ENCODE peak calls at places on chromosomes 6 and 20, in ten cellular contexts. C is activated T-cell treated with anti-CD3 and anti-CD28 coated beads, Interleukin-2, amount 50 U/mL, for 4 hours; H is NCI-H1105 treated with DMSO at 0.1 percent for 48 hours; F is lung; S is Ammon's horn; L is activated CD4-positive, alpha-beta T cell treated with anti-CD3 and anti-CD28 coated beads for 36 hours; X is left ventricle myocardium inferior; M is iris pigment epithelial cell; J is fibroblast of the aortic adventitia; O is H7. U is an unnamed sample.

GRCh38 chr6:109527989-109528388 is 45.0 kb upstream of the ZBTB24 start:
- DNase-seq in C (no peak), H (no peak), F (no peak), S (no peak), L (no peak), X (no peak), M (no peak), J (no peak), O (no peak), U (peak; percentile 30)

GRCh38 chr20:45592574-45593189 is 13.6 kb upstream of the WFDC8 start:
- DNase-seq in C (no peak), H (peak; percentile 51), F (no peak), S (peak; percentile 9), L (peak; percentile 48), X (no peak), M (peak; percentile 28), J (peak; percentile 10), O (no peak), U (peak; percentile 73)

GRCh38 chr6:169131356-169131755 is 122.3 kb downstream of the THBS2 start:
- DNase-seq in C (no peak), H (no peak), F (no peak), S (peak; percentile 45), L (no peak), X (no peak), M (no peak), J (no peak), O (no peak), U (peak; percentile 84)

GRCh38 chr6:35166160-35166919 is 25.2 kb upstream of the TCP11 start:
- DNase-seq in C (no peak), H (no peak), F (no peak), S (no peak), L (no peak), X (no peak), M (no peak), J (no peak), O (no peak), U (no peak)

GRCh38 chr20:39795401-39796272 is 833.5 kb downstream of the DHX35 start:
- DNase-seq in C (no peak), H (no peak), F (no peak), S (no peak), L (no peak), X (no peak), M (no peak), J (peak; percentile 9), O (no peak), U (peak; percentile 81)

GRCh38 chr6:166907373-166907841 is 48.9 kb downstream of the RNASET2 start:
- DNase-seq in C (no peak), H (no peak), F (no peak), S (no peak), L (no peak), X (no peak), M (no peak), J (no peak), O (no peak), U (no peak)

GRCh38 chr6:110629153-110629552 is 152.7 kb upstream of the SLC22A16 start:
- DNase-seq in C (no peak), H (peak; percentile 76), F (no peak), S (no peak), L (no peak), X (no peak), M (no peak), J (no peak), O (no peak), U (no peak)

GRCh38 chr20:46199198-46199597 is 81.1 kb downstream of the CD40 start:
- DNase-seq in C (no peak), H (no peak), F (no peak), S (no peak), L (peak; percentile 49), X (no peak), M (no peak), J (no peak), O (peak; percentile 99), U (no peak)

GRCh38 chr6:80197474-80197873 is 91.0 kb downstream of the BCKDHB start:
- DNase-seq in C (no peak), H (peak; percentile 42), F (peak; percentile 43), S (peak; percentile 54), L (no peak), X (no peak), M (no peak), J (peak; percentile 83), O (no peak), U (peak; percentile 53)

GRCh38 chr6:31405996-31406395 is 2.6 kb downstream of the MICA start:
- DNase-seq in C (no peak), H (no peak), F (no peak), S (no peak), L (no peak), X (no peak), M (no peak), J (no peak), O (no peak), U (no peak)

GRCh38 chr6:28003059-28003458 is 46.0 kb downstream of the OR2B6 start:
- DNase-seq in C (no peak), H (no peak), F (no peak), S (no peak), L (no peak), X (no peak), M (no peak), J (no peak), O (no peak), U (no peak)

GRCh38 chr6:125014157-125014957 is 52.1 kb downstream of the RNF217 start:
- DNase-seq in C (no peak), H (no peak), F (no peak), S (no peak), L (no peak), X (no peak), M (peak; percentile 82), J (peak; percentile 88), O (no peak), U (peak; percentile 55)

GRCh38 chr20:6806291-6806690 is 38.8 kb downstream of the BMP2 start:
- DNase-seq in C (no peak), H (no peak), F (no peak), S (no peak), L (no peak), X (no peak), M (no peak), J (no peak), O (no peak), U (no peak)

GRCh38 chr6:70303034-70303525 is at the start of gene COL9A1:
- DNase-seq in C (no peak), H (no peak), F (no peak), S (no peak), L (no peak), X (no peak), M (no peak), J (no peak), O (no peak), U (no peak)

GRCh38 chr6:122770835-122771601 is 8.5 kb upstream of the FABP7 start:
- DNase-seq in C (no peak), H (no peak), F (no peak), S (peak; percentile 47), L (no peak), X (no peak), M (no peak), J (no peak), O (no peak), U (no peak)

GRCh38 chr20:59518881-59519706 is 85.2 kb upstream of the PHACTR3 start:
- DNase-seq in C (no peak), H (peak; percentile 90), F (no peak), S (peak; percentile 42), L (peak; percentile 32), X (no peak), M (peak; percentile 58), J (peak; percentile 51), O (peak; percentile 81), U (peak; percentile 56)

GRCh38 chr6:111592726-111593515 is 12.8 kb downstream of the TRAF3IP2 start:
- DNase-seq in C (no peak), H (no peak), F (no peak), S (no peak), L (no peak), X (no peak), M (peak; percentile 37), J (no peak), O (no peak), U (no peak)

GRCh38 chr6:122400121-122400450 is 634 bp downstream of the HSF2 start:
- DNase-seq in C (no peak), H (no peak), F (no peak), S (peak; percentile 20), L (peak; percentile 51), X (peak; percentile 25), M (peak; percentile 14), J (peak; percentile 8), O (no peak), U (peak; percentile 36)

GRCh38 chr6:116034327-116034726 is 26.4 kb downstream of the FRK start:
- DNase-seq in C (no peak), H (no peak), F (no peak), S (peak; percentile 35), L (no peak), X (no peak), M (peak; percentile 70), J (peak; percentile 83), O (no peak), U (peak; percentile 54)